ENCODE peak calls at places on chromosomes 16 and 17, in four cellular contexts. U is A549, V is cardiac muscle cell, C is thoracic aorta. I is an unnamed sample. For H3K9me3 and H3K4me1, the result is how much of the 10 kb centered on the place peaks cover.

GRCh38 chr16:23317266-23317661 is 15.2 kb downstream of the SCNN1B start:
- DNase-seq in U (peak), V (no peak), C (no peak), I (no peak)

GRCh38 chr16:79434771-79435170 is 165.8 kb downstream of the MAF start:
- DNase-seq in U (no peak), V (no peak), C (no peak), I (no peak)

GRCh38 chr16:2178321-2179106 is 17.9 kb downstream of the CASKIN1 start:
- DNase-seq in U (peak), V (peak), C (no peak), I (peak)

GRCh38 chr17:57866723-57867122 is 16.9 kb upstream of the MRPS23 start:
- DNase-seq in U (no peak), V (no peak), C (no peak), I (no peak)

GRCh38 chr17:28405632-28406477 is at the start of gene SLC46A1:
- DNase-seq in U (peak), V (peak), C (no peak), I (peak)

GRCh38 chr16:79767597-79768280 is 167.2 kb upstream of the MAF start:
- DNase-seq in U (peak), V (peak), C (no peak), I (no peak)

GRCh38 chr16:10265770-10266615 is 83.8 kb upstream of the GRIN2A start:
- DNase-seq in U (no peak), V (no peak), C (no peak), I (no peak)

GRCh38 chr17:47822785-47823184 is 1.2 kb upstream of the OSBPL7 start:
- DNase-seq in U (no peak), V (no peak), C (no peak), I (no peak)

GRCh38 chr16:30166202-30166902 is 17.1 kb upstream of the CORO1A start:
- DNase-seq in U (no peak), V (no peak), C (no peak), I (no peak)

GRCh38 chr17:77177002-77177401 is 36.2 kb downstream of the SEC14L1 start:
- DNase-seq in U (no peak), V (no peak), C (no peak), I (no peak)

GRCh38 chr17:38706625-38707298 is 1.7 kb downstream of the MLLT6 start:
- DNase-seq in U (no peak), V (no peak), C (no peak), I (no peak)

GRCh38 chr16:10252155-10252554 is 69.9 kb upstream of the GRIN2A start:
- DNase-seq in U (no peak), V (no peak), C (no peak), I (no peak)

GRCh38 chr17:79633154-79633553 is 22.3 kb upstream of the RBFOX3 start:
- DNase-seq in U (no peak), V (no peak), C (no peak), I (no peak)

GRCh38 chr17:76088868-76089576 is 10.0 kb downstream of the ZACN start:
- DNase-seq in U (no peak), V (no peak), C (no peak), I (no peak)

GRCh38 chr17:62673614-62674362 is 46.3 kb downstream of the MRC2 start:
- DNase-seq in U (no peak), V (no peak), C (no peak), I (no peak)

GRCh38 chr17:65099941-65100315 is 37.2 kb upstream of the RGS9 start:
- DNase-seq in U (peak), V (peak), C (peak), I (peak)

GRCh38 chr17:77423589-77424451 is 283.1 kb downstream of the SEC14L1 start:
- DNase-seq in U (peak), V (peak), C (peak), I (no peak)

GRCh38 chr17:53844476-53845107 is 21.9 kb downstream of the KIF2B start:
- DNase-seq in U (no peak), V (no peak), C (no peak), I (no peak)

GRCh38 chr17:74842146-74842598 is 17.5 kb downstream of the GRIN2C start:
- DNase-seq in U (no peak), V (peak), C (no peak), I (no peak)

GRCh38 chr17:74361613-74362391 is at the start of gene BTBD17:
- DNase-seq in U (peak), V (peak), C (no peak), I (peak)

GRCh38 chr17:43344700-43345099 is 54.1 kb upstream of the ARL4D start:
- DNase-seq in U (no peak), V (no peak), C (no peak), I (no peak)

GRCh38 chr16:64419832-64420231 is 702.0 kb downstream of the CDH11 start:
- DNase-seq in U (no peak), V (no peak), C (no peak), I (no peak)
- H3K9me3 ChIP-seq in U (under half), V (under half), C (under half), I (under half)

DNA sequence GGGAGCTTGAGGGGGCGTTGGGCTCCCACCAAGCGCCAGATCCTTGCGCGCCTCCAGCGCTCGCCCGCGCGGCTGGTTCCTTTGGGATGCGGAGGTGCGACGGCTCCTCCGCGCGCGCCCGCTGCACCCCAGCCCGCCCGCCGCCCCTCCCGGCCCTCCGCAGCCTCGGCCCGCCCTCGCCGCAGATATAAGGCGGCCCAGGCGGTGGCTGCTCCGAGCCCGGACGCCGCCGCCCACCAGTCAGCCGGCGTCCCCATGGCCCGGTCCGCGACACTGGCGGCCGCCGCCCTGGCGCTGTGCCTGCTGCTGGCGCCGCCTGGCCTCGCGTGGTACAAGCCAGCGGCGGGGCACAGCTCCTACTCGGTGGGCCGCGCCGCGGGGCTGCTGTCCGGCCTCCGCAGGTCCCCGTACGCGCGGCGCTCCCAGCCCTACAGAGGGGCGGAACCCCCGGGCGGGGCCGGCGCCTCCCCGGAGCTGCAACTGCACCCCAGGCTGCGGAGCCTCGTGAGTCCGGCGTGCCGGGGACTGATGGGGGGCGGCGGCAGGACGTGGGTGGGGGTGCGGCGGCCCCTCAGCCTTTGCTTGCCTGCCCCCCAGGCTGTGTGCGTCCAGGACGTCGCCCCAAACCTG is at the start of gene NPB:
- DNase-seq in U (no peak), V (peak), C (no peak), I (peak)
- H3K4me3 ChIP-seq in U (no peak), V (peak), C (peak), I (peak)

GRCh38 chr17:18260332-18261145 is at the start of gene MIEF2:
- DNase-seq in U (peak), V (peak), C (peak), I (peak)

GRCh38 chr17:18258356-18259038 is at the start of gene FLII:
- DNase-seq in U (peak), V (peak), C (no peak), I (peak)

GRCh38 chr17:18261659-18262058 is 1.2 kb downstream of the MIEF2 start:
- DNase-seq in U (no peak), V (no peak), C (no peak), I (no peak)

GRCh38 chr17:18261146-18261515 is 669 bp downstream of the MIEF2 start:
- DNase-seq in U (peak), V (no peak), C (peak), I (no peak)

GRCh38 chr17:18259621-18260331 is 686 bp upstream of the MIEF2 start:
- DNase-seq in U (peak), V (no peak), C (no peak), I (no peak)
- H3K4me1 ChIP-seq in U (under half), V (under half), C (under half), I (under half)

GRCh38 chr16:11465675-11466074 is 120.4 kb downstream of the RMI2 start:
- DNase-seq in U (no peak), V (no peak), C (no peak), I (no peak)
- H3K9me3 ChIP-seq in U (under half), V (under half), C (under half), I (under half)

GRCh38 chr16:4110065-4110464 is 6.2 kb downstream of the ADCY9 start:
- DNase-seq in U (no peak), V (no peak), C (no peak), I (no peak)

GRCh38 chr16:4109250-4109736 is 6.9 kb downstream of the ADCY9 start:
- DNase-seq in U (peak), V (no peak), C (no peak), I (no peak)

GRCh38 chr16:4111748-4112696 is 4.2 kb downstream of the ADCY9 start:
- DNase-seq in U (no peak), V (no peak), C (no peak), I (no peak)

GRCh38 chr16:4113358-4114256 is 2.6 kb downstream of the ADCY9 start:
- DNase-seq in U (no peak), V (no peak), C (no peak), I (no peak)

DNA sequence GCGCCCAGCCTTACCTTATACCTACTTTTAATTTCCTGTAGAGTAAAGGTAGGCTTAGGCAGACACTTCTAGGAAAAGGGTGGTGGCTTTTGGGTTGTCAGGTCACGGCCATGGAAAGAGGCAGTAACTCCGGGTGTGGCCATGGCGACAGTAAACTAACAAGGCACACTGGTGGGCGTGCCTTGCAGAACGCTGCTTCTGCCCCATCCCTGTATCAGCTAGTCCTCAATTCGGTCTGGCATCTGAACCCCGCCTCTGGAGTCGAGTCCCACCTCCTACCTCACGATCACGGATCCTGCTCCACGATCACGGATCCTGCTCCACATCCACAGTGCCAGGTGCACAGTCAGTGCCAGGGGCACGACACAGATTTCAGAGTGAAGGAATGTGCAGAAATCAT is 5.6 kb downstream of the ADCY9 start:
- DNase-seq in U (no peak), V (no peak), C (no peak), I (no peak)
- H3K4me3 ChIP-seq in U (no peak), V (no peak), C (peak), I (no peak)

GRCh38 chr16:50167603-50168002 is 14.5 kb downstream of the TENT4B start:
- DNase-seq in U (no peak), V (no peak), C (no peak), I (no peak)

GRCh38 chr16:50173318-50173717 is 20.2 kb downstream of the TENT4B start:
- DNase-seq in U (no peak), V (no peak), C (no peak), I (no peak)

GRCh38 chr16:50172195-50172922 is 19.3 kb downstream of the TENT4B start:
- DNase-seq in U (no peak), V (no peak), C (no peak), I (no peak)

GRCh38 chr16:50166511-50167500 is 13.7 kb downstream of the TENT4B start:
- DNase-seq in U (no peak), V (no peak), C (no peak), I (no peak)

DNA sequence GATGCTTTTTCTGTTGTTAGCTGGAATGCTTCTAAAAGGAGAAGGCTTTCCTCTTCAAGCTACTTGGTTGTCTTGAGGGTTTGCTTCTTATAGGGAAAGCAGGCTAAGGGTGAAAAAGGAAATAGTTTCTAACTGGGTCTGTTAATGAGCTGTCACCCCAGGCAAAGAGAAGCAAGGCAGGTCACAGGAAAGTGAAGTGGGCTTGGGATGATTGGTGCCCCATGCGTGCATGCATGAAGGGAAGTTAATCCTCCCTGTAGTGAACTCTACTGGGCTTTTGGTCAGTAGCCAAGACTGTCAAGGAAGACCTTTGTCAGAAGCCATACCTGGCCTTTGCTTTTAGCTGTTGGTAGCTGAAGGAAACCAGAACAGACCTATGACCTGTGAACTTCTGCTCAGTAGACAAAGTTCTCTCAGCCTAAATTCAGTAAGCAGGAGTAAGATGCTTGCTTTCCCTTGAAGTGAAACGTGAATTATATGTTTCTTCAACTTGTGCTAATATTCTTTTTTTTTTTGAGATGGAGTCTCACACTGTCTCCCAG is 16.5 kb downstream of the TENT4B start:
- DNase-seq in U (no peak), V (no peak), C (no peak), I (no peak)
- H3K4me1 ChIP-seq in U (under half), V (under half), C (half or more), I (under half)

GRCh38 chr16:51165043-51165442 is 14.0 kb upstream of the SALL1 start:
- DNase-seq in U (no peak), V (no peak), C (no peak), I (no peak)

GRCh38 chr16:51164167-51164566 is 13.1 kb upstream of the SALL1 start:
- DNase-seq in U (no peak), V (no peak), C (no peak), I (peak)

GRCh38 chr16:51163366-51163765 is 12.3 kb upstream of the SALL1 start:
- DNase-seq in U (no peak), V (no peak), C (no peak), I (no peak)

GRCh38 chr16:51166116-51166515 is 15.0 kb upstream of the SALL1 start:
- DNase-seq in U (no peak), V (no peak), C (no peak), I (no peak)

GRCh38 chr16:51164574-51164973 is 13.5 kb upstream of the SALL1 start:
- DNase-seq in U (no peak), V (no peak), C (no peak), I (no peak)
- H3K9me3 ChIP-seq in U (under half), V (under half), C (under half), I (under half)

GRCh38 chr16:54194008-54194731 is 92.4 kb downstream of the IRX3 start:
- DNase-seq in U (no peak), V (peak), C (peak), I (peak)
- H3K4me3 ChIP-seq in U (no peak), V (no peak), C (peak), I (peak)

DNA sequence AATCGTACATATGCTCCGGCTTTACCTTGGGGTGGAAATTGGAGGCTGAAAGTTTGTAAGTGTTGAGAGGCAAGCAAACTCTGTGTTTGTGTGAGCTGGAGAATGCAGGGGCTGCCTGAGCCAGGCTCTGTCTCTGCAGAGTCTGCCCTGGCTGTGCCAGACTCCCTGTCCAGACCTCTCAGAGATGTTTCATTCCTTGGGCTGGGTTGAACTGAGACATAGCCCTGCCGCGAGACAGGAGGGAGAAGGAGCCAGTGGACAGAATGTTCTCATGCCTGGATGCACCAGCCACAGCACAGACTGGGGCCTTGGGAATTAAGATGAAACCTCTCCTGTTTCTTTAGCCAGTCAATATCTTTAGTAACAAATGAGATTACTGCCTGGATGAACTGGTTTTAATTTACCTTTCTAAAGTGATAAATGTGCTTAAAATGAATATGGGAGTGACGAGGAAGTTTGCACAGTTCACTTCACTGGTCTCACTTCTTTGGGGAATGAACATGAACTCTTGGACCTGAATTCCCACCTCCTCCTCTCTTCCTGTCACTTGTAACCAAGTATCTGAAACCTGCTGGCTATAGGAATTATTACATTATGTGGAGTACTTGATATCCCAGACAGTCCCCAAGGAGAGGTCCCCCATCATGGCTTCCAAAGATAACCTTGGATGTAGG is 40.1 kb downstream of the YPEL2 start:
- DNase-seq in U (no peak), V (no peak), C (no peak), I (no peak)
- H3K4me1 ChIP-seq in U (under half), V (half or more), C (half or more), I (under half)